ENCODE peak calls at places on chromosomes 3 and 15, in six cellular contexts. One of them, this sample, is unnamed.

GRCh38 chr15:68274184-68274848 is 3.2 kb upstream of the FEM1B start:
- DNase-seq in HCT116: no peak
- DNase-seq in H1: no peak
- DNase-seq in K562: no peak
- DNase-seq in HepG2: no peak
- DNase-seq in GM12878: no peak
- DNase-seq in this sample: no peak

GRCh38 chr3:9837701-9838582 is 5.9 kb downstream of the RPUSD3 start:
- DNase-seq in HCT116: no peak
- DNase-seq in H1: no peak
- DNase-seq in K562: no peak
- DNase-seq in HepG2: no peak
- DNase-seq in GM12878: no peak
- DNase-seq in this sample: no peak

GRCh38 chr15:45646220-45646619 is 11.4 kb downstream of the SQOR start:
- DNase-seq in HCT116: no peak
- DNase-seq in H1: no peak
- DNase-seq in K562: no peak
- DNase-seq in HepG2: no peak
- DNase-seq in GM12878: no peak
- DNase-seq in this sample: no peak

GRCh38 chr15:90201150-90201943 is at the start of gene SEMA4B:
- DNase-seq in HCT116: no peak
- DNase-seq in H1: peak
- DNase-seq in K562: peak
- DNase-seq in HepG2: peak
- DNase-seq in GM12878: no peak
- DNase-seq in this sample: peak

GRCh38 chr3:176919836-176920760 is 277.2 kb downstream of the TBL1XR1 start:
- DNase-seq in HCT116: no peak
- DNase-seq in H1: no peak
- DNase-seq in K562: no peak
- DNase-seq in HepG2: peak
- DNase-seq in GM12878: no peak
- DNase-seq in this sample: no peak

GRCh38 chr3:186826316-186826977 is 16.1 kb upstream of the ADIPOQ start:
- DNase-seq in HCT116: no peak
- DNase-seq in H1: peak
- DNase-seq in K562: no peak
- DNase-seq in HepG2: no peak
- DNase-seq in GM12878: no peak
- DNase-seq in this sample: no peak

GRCh38 chr3:57596495-57597239 is 477 bp downstream of the ARF4 start:
- DNase-seq in HCT116: peak
- DNase-seq in H1: peak
- DNase-seq in K562: peak
- DNase-seq in HepG2: peak
- DNase-seq in GM12878: peak
- DNase-seq in this sample: peak

GRCh38 chr3:52236424-52236886 is 2.5 kb downstream of the TWF2 start:
- DNase-seq in HCT116: no peak
- DNase-seq in H1: peak
- DNase-seq in K562: no peak
- DNase-seq in HepG2: no peak
- DNase-seq in GM12878: no peak
- DNase-seq in this sample: no peak

GRCh38 chr3:138696661-138697370 is 88.2 kb downstream of the FAIM start:
- DNase-seq in HCT116: no peak
- DNase-seq in H1: no peak
- DNase-seq in K562: no peak
- DNase-seq in HepG2: no peak
- DNase-seq in GM12878: no peak
- DNase-seq in this sample: no peak

GRCh38 chr3:56131976-56132590 is 336.2 kb downstream of the ERC2 start:
- DNase-seq in HCT116: peak
- DNase-seq in H1: no peak
- DNase-seq in K562: peak
- DNase-seq in HepG2: peak
- DNase-seq in GM12878: no peak
- DNase-seq in this sample: no peak

GRCh38 chr15:74134387-74135027 is 4.1 kb downstream of the ISLR2 start:
- DNase-seq in HCT116: no peak
- DNase-seq in H1: peak
- DNase-seq in K562: no peak
- DNase-seq in HepG2: no peak
- DNase-seq in GM12878: no peak
- DNase-seq in this sample: peak

GRCh38 chr3:10417849-10418248 is 87.5 kb downstream of the ATP2B2 start:
- DNase-seq in HCT116: peak
- DNase-seq in H1: no peak
- DNase-seq in K562: peak
- DNase-seq in HepG2: peak
- DNase-seq in GM12878: no peak
- DNase-seq in this sample: no peak

GRCh38 chr3:56825579-56826438 is 24.1 kb upstream of the ARHGEF3 start:
- DNase-seq in HCT116: no peak
- DNase-seq in H1: no peak
- DNase-seq in K562: peak
- DNase-seq in HepG2: no peak
- DNase-seq in GM12878: no peak
- DNase-seq in this sample: no peak

GRCh38 chr3:135326851-135327250 is 531.8 kb downstream of the EPHB1 start:
- DNase-seq in HCT116: no peak
- DNase-seq in H1: no peak
- DNase-seq in K562: no peak
- DNase-seq in HepG2: no peak
- DNase-seq in GM12878: no peak
- DNase-seq in this sample: no peak

GRCh38 chr15:60844431-60845174 is 365.7 kb upstream of the ICE2 start:
- DNase-seq in HCT116: no peak
- DNase-seq in H1: no peak
- DNase-seq in K562: no peak
- DNase-seq in HepG2: no peak
- DNase-seq in GM12878: no peak
- DNase-seq in this sample: no peak

GRCh38 chr3:157700405-157700804 is 197.2 kb upstream of the VEPH1 start:
- DNase-seq in HCT116: peak
- DNase-seq in H1: no peak
- DNase-seq in K562: no peak
- DNase-seq in HepG2: no peak
- DNase-seq in GM12878: no peak
- DNase-seq in this sample: no peak

DNA sequence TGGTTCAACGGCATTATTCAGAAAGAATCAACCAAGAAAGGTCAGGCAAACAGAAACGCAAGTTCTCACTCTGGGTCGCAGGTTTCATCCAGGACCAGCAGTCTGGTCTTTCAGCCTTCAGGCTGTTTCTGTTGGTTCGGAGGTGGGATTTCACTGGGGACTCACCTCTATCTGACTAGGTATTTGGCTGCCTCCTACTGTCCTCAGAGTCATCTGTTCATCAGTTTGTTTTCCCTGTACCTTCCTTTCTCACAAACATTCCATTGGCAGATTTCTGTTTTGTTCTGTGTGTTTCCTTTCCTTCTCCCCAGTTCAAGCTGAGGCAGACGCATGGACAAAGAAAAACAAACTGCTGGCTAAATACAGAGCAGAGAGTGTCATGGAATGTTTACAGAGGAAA is 1046.6 kb upstream of the CFAP20DC start:
- DNase-seq in HCT116: no peak
- DNase-seq in H1: no peak
- DNase-seq in K562: no peak
- DNase-seq in HepG2: no peak
- DNase-seq in GM12878: no peak
- DNase-seq in this sample: no peak
- TF ChIP-seq ATF3 in HCT116: no peak
- TF ChIP-seq ATF3 in H1: no peak
- TF ChIP-seq ATF3 in K562: no peak
- TF ChIP-seq ATF3 in HepG2: no peak
- TF ChIP-seq ATF3 in GM12878: no peak
- TF ChIP-seq ATF3 in this sample: no peak

GRCh38 chr3:161859057-161859456 is 362.4 kb downstream of the OTOL1 start:
- DNase-seq in HCT116: no peak
- DNase-seq in H1: no peak
- DNase-seq in K562: no peak
- DNase-seq in HepG2: no peak
- DNase-seq in GM12878: no peak
- DNase-seq in this sample: no peak
- TF ChIP-seq CTCF in HCT116: no peak
- TF ChIP-seq CTCF in H1: no peak
- TF ChIP-seq CTCF in K562: no peak
- TF ChIP-seq CTCF in HepG2: no peak
- TF ChIP-seq CTCF in GM12878: no peak
- TF ChIP-seq CTCF in this sample: no peak

DNA sequence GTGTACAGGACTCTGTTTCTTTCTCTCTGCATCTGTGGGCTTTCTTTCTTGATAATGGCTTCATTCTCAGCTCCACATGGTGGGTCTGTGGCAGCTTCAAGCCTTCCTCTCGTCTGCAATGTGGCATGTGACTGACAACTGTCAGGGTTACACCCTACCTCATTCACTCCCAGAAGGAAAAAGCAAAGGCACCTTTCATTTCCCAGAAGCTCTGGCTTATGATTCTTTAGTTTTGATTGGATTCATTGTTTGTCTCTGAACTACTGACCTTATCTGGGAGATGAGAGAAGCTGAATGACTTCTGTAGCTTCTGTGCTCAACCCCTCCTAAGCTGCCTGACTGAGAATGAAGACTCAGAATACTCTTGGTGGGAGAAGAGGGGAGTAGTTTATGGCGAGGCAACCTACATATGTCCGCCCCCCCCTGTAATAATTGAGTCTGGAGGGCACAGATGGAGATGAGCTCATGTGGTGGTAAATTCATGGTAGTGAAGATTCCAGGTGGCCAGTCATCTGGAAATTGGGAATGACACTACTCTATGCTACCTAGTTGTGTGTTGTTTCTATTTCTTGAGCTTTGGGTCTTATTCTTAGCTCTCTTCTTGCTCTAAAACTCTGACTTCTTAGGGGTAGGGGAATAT is 38.4 kb downstream of the KCNAB1 start:
- DNase-seq in HCT116: no peak
- DNase-seq in H1: no peak
- DNase-seq in K562: no peak
- DNase-seq in HepG2: no peak
- DNase-seq in GM12878: no peak
- DNase-seq in this sample: no peak
- TF ChIP-seq ATF3 in HCT116: no peak
- TF ChIP-seq ATF3 in H1: no peak
- TF ChIP-seq ATF3 in K562: no peak
- TF ChIP-seq ATF3 in HepG2: no peak
- TF ChIP-seq ATF3 in GM12878: no peak
- TF ChIP-seq ATF3 in this sample: no peak

GRCh38 chr15:78004919-78005634 is 72.4 kb downstream of the TBC1D2B start:
- DNase-seq in HCT116: no peak
- DNase-seq in H1: no peak
- DNase-seq in K562: no peak
- DNase-seq in HepG2: no peak
- DNase-seq in GM12878: no peak
- DNase-seq in this sample: no peak
- TF ChIP-seq CTCF in HCT116: no peak
- TF ChIP-seq CTCF in H1: no peak
- TF ChIP-seq CTCF in K562: no peak
- TF ChIP-seq CTCF in HepG2: no peak
- TF ChIP-seq CTCF in GM12878: no peak
- TF ChIP-seq CTCF in this sample: no peak

This sample was measured in WTC11.